ENCODE peak calls at places on chromosomes 3 and 15, in eight cellular contexts. F is activated CD4-positive, alpha-beta T cell treated with anti-CD3 and anti-CD28 coated beads, Interleukin-2, amount 50 U/mL, for 1 hour; C is lung; G is thyroid gland; L is iris pigment epithelial cell; W is Right ventricle myocardium superior; S is HS-5; M is HTR-8/SVneo. E is an unnamed sample.

GRCh38 chr3:88013592-88013991 is 45.2 kb downstream of the CGGBP1 start:
- DNase-seq in F (no peak), C (no peak), G (no peak), L (no peak), W (no peak), S (no peak), M (no peak), E (no peak)

GRCh38 chr3:39388741-39389248 is 5.6 kb downstream of the SLC25A38 start:
- DNase-seq in F (no peak), C (no peak), G (no peak), L (no peak), W (no peak), S (no peak), M (no peak), E (no peak)

GRCh38 chr3:98972155-98972554 is 70.7 kb upstream of the DCBLD2 start:
- DNase-seq in F (no peak), C (no peak), G (no peak), L (peak), W (no peak), S (peak), M (no peak), E (no peak)

GRCh38 chr15:55782901-55783300 is 39.9 kb upstream of the PRTG start:
- DNase-seq in F (no peak), C (no peak), G (no peak), L (no peak), W (no peak), S (no peak), M (no peak), E (no peak)

GRCh38 chr3:192570757-192571156 is 156.6 kb downstream of the FGF12 start:
- DNase-seq in F (no peak), C (no peak), G (no peak), L (peak), W (no peak), S (no peak), M (no peak), E (no peak)

GRCh38 chr3:195062866-195063540 is 208.0 kb downstream of the XXYLT1 start:
- DNase-seq in F (no peak), C (no peak), G (no peak), L (no peak), W (no peak), S (no peak), M (no peak), E (no peak)

GRCh38 chr15:59105839-59106238 is 893 bp downstream of the CCNB2 start:
- DNase-seq in F (no peak), C (no peak), G (no peak), L (no peak), W (no peak), S (no peak), M (no peak), E (no peak)

GRCh38 chr15:89575656-89576416 is 567 bp downstream of the TICRR start:
- DNase-seq in F (no peak), C (no peak), G (no peak), L (peak), W (peak), S (no peak), M (no peak), E (no peak)

GRCh38 chr3:16137044-16137443 is 37.4 kb upstream of the GALNT15 start:
- DNase-seq in F (no peak), C (no peak), G (no peak), L (peak), W (no peak), S (no peak), M (no peak), E (no peak)